ENCODE peak calls at places on chromosomes 5 and 9, in seven cellular contexts. G is B cell, T is esophagus muscularis mucosa, M is nephron progenitor cell, D is fibroblast of lung, C is tibial nerve, V is ascending aorta. R is an unnamed sample.
A peak's percentile ranks its signal among the peaks of the same experiment; 100 is the strongest.

GRCh38 chr9:135128035-135128670 is 40.7 kb downstream of the OLFM1 start:
- DNase-seq in G (no peak), T (no peak), M (peak; percentile 40), D (no peak), C (no peak), V (no peak), R (no peak)

GRCh38 chr5:131212471-131213021 is 41.8 kb downstream of the LYRM7 start:
- DNase-seq in G (peak; percentile 52), T (no peak), M (no peak), D (no peak), C (no peak), V (no peak), R (no peak)

GRCh38 chr5:72654231-72654630 is 147.0 kb upstream of the ZNF366 start:
- DNase-seq in G (no peak), T (peak; percentile 81), M (no peak), D (no peak), C (no peak), V (no peak), R (no peak)

GRCh38 chr5:10635257-10635860 is 71.5 kb downstream of the ANKRD33B start:
- DNase-seq in G (peak; percentile 80), T (no peak), M (no peak), D (peak; percentile 43), C (no peak), V (no peak), R (no peak)

GRCh38 chr5:124596595-124597388 is 149.6 kb downstream of the ZNF608 start:
- DNase-seq in G (no peak), T (no peak), M (no peak), D (peak; percentile 78), C (no peak), V (no peak), R (no peak)

GRCh38 chr9:78745996-78746395 is 449.1 kb downstream of the PSAT1 start:
- DNase-seq in G (no peak), T (no peak), M (no peak), D (peak; percentile 34), C (no peak), V (no peak), R (no peak)

GRCh38 chr5:87347841-87348240 is 64.9 kb downstream of the CCNH start:
- DNase-seq in G (no peak), T (no peak), M (no peak), D (no peak), C (no peak), V (no peak), R (no peak)

GRCh38 chr5:120405291-120405864 is 58.7 kb upstream of the PRR16 start:
- DNase-seq in G (no peak), T (no peak), M (no peak), D (peak; percentile 94), C (no peak), V (no peak), R (no peak)

GRCh38 chr5:62386824-62387223 is 16.9 kb downstream of the DIMT1 start:
- DNase-seq in G (no peak), T (no peak), M (no peak), D (peak; percentile 30), C (no peak), V (no peak), R (no peak)

GRCh38 chr5:35129921-35130485 is 82.3 kb upstream of the AGXT2 start:
- DNase-seq in G (no peak), T (no peak), M (no peak), D (peak; percentile 65), C (no peak), V (no peak), R (no peak)

GRCh38 chr5:74310967-74311930 is 329.3 kb downstream of the ENC1 start:
- DNase-seq in G (no peak), T (no peak), M (no peak), D (no peak), C (no peak), V (no peak), R (no peak)

GRCh38 chr5:38783011-38783551 is 62.7 kb upstream of the OSMR start:
- DNase-seq in G (no peak), T (no peak), M (no peak), D (peak; percentile 100), C (no peak), V (no peak), R (no peak)

GRCh38 chr5:142717582-142718215 is 31.8 kb upstream of the FGF1 start:
- DNase-seq in G (no peak), T (no peak), M (no peak), D (peak; percentile 79), C (no peak), V (peak; percentile 71), R (no peak)

GRCh38 chr5:139669681-139670368 is 21.7 kb downstream of the CXXC5 start:
- DNase-seq in G (peak; percentile 85), T (no peak), M (peak; percentile 66), D (no peak), C (no peak), V (no peak), R (no peak)

GRCh38 chr5:1963941-1964451 is 81.3 kb upstream of the IRX4 start:
- DNase-seq in G (no peak), T (peak; percentile 85), M (no peak), D (no peak), C (no peak), V (no peak), R (no peak)

GRCh38 chr5:66223637-66224036 is 79.5 kb downstream of the SREK1 start:
- DNase-seq in G (no peak), T (peak; percentile 66), M (no peak), D (peak; percentile 30), C (no peak), V (no peak), R (no peak)

GRCh38 chr9:972512-973294 is 3.8 kb upstream of the DMRT3 start:
- DNase-seq in G (peak; percentile 38), T (peak; percentile 72), M (peak; percentile 38), D (no peak), C (no peak), V (no peak), R (no peak)

GRCh38 chr9:99300103-99300439 is 78.0 kb downstream of the SEC61B start:
- DNase-seq in G (no peak), T (peak; percentile 70), M (no peak), D (no peak), C (no peak), V (no peak), R (no peak)

GRCh38 chr9:99300603-99301002 is 78.5 kb downstream of the SEC61B start:
- DNase-seq in G (no peak), T (peak; percentile 62), M (no peak), D (no peak), C (no peak), V (no peak), R (no peak)

GRCh38 chr9:99296375-99296951 is 74.4 kb downstream of the SEC61B start:
- DNase-seq in G (peak; percentile 74), T (peak; percentile 90), M (no peak), D (peak; percentile 21), C (no peak), V (no peak), R (no peak)

GRCh38 chr9:99298660-99299059 is 76.6 kb downstream of the SEC61B start:
- DNase-seq in G (no peak), T (peak; percentile 62), M (no peak), D (no peak), C (no peak), V (no peak), R (no peak)

DNA sequence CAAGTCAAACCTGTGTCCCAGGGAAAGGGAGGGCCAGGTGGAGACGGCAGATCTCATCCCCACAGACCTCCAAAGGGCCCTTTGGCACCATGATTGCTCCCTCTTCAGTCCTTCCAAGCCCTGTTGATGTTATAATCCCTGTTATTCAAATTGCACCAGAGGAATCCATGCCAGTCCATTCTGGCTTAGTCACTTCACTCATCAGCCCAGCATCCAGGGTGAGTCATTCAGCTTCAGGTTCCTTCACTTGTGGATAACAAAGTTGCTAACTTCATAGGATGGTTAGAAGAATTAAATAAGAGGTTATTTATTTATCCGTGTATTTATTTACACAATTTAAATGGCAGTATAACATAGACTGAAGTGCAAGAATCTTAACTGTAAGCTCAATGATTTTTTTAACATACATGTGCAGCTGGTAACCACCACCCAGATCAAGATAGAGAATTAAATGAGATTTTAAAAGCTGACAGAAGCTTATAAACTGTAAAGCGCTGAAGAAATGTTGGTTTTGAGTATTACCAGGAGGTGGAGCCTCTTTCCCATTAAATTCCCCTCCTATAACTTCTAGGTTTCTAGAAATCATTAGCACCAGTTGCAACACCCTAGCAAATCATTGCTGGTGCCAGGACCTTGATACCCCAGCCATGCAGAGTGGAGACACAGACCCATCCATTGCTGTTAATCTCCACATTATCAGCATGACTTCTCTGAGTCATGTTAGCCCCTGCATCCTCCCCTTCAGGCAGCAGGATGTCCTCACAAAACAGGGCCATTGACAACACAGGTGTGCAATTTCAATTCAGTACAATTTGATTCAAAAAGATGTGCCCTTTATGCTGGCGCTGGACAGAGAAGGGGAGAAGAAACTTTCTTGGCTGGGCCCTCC is 77.4 kb downstream of the SEC61B start:
- DNase-seq in G (no peak), T (peak; percentile 88), M (no peak), D (peak; percentile 77), C (no peak), V (no peak), R (no peak)
- TF ChIP-seq CTCF in G (no peak), T (no peak), M (no peak), D (peak; percentile 31), C (no peak), V (no peak), R (no peak)

GRCh38 chr9:137077010-137077747 is at the start of gene UAP1L1:
- DNase-seq in G (peak; percentile 87), T (peak; percentile 94), M (peak; percentile 61), D (peak; percentile 60), C (peak; percentile 65), V (peak; percentile 82), R (no peak)
- TF ChIP-seq CTCF in G (no peak), T (no peak), M (no peak), D (no peak), C (no peak), V (no peak), R (no peak)

GRCh38 chr9:134025606-134026541 is 593 bp downstream of the BRD3OS start:
- DNase-seq in G (peak; percentile 85), T (no peak), M (peak; percentile 65), D (peak; percentile 45), C (no peak), V (no peak), R (no peak)
- TF ChIP-seq CTCF in G (peak; percentile 34), T (no peak), M (peak; percentile 19), D (peak; percentile 21), C (no peak), V (no peak), R (no peak)

DNA sequence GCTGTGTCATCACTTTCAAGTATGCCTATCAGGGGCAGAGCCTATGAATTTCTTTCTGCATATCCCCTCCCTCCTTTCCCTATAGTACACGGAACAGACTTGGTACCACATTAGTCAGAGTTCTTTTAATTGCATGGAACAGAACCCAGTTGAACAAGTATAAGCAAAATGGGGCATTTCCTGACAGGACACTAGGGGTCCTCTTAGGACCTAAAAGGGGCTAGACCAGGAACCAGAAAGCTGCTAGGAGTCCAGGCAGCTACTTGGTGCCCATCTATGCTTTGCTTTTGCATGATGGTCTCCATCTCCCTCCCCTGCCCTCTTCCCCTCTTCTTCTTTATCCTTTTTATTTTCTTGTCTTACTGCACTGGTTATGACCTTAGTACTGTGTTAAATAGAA is 5.9 kb downstream of the BSPRY start:
- DNase-seq in G (no peak), T (no peak), M (no peak), D (peak; percentile 27), C (no peak), V (no peak), R (no peak)
- TF ChIP-seq CTCF in G (no peak), T (no peak), M (peak; percentile 14), D (peak; percentile 30), C (no peak), V (no peak), R (no peak)

GRCh38 chr5:156879665-156880285 is 29.7 kb downstream of the PPP1R2B start:
- DNase-seq in G (no peak), T (no peak), M (no peak), D (no peak), C (no peak), V (no peak), R (no peak)
- TF ChIP-seq CTCF in G (no peak), T (no peak), M (no peak), D (no peak), C (no peak), V (no peak), R (no peak)

GRCh38 chr5:179812997-179813607 is 6.4 kb upstream of the MGAT4B start:
- DNase-seq in G (no peak), T (no peak), M (no peak), D (no peak), C (no peak), V (no peak), R (no peak)
- TF ChIP-seq CTCF in G (no peak), T (no peak), M (no peak), D (no peak), C (no peak), V (no peak), R (no peak)

R was measured in omental fat pad.